ENCODE peak calls at places on chromosomes 7 and 10, in ten cellular contexts. J, H, L, K, C, Z, N, B, Q and U are unnamed samples.

GRCh38 chr10:86261933-86262665 is 104.5 kb downstream of the GRID1 start:
- DNase-seq in J (peak; percentile 35), H (no peak), L (peak; percentile 25), K (no peak), C (peak; percentile 14), Z (peak; percentile 17), N (no peak), B (peak; percentile 23), Q (peak; percentile 48), U (no peak)

GRCh38 chr10:13271552-13272163 is 28.2 kb downstream of the PHYH start:
- DNase-seq in J (no peak), H (no peak), L (peak; percentile 35), K (no peak), C (peak; percentile 47), Z (peak; percentile 23), N (peak; percentile 34), B (no peak), Q (peak; percentile 38), U (peak; percentile 37)

GRCh38 chr7:116592445-116592844 is 67.6 kb downstream of the CAV1 start:
- DNase-seq in J (no peak), H (no peak), L (no peak), K (no peak), C (peak; percentile 78), Z (no peak), N (no peak), B (no peak), Q (no peak), U (peak; percentile 94)

GRCh38 chr10:48195803-48196202 is 78.7 kb downstream of the FRMPD2 start:
- DNase-seq in J (no peak), H (no peak), L (no peak), K (no peak), C (no peak), Z (no peak), N (no peak), B (no peak), Q (no peak), U (no peak)

GRCh38 chr7:146008293-146008692 is 108.3 kb upstream of the CNTNAP2 start:
- DNase-seq in J (no peak), H (no peak), L (no peak), K (no peak), C (no peak), Z (no peak), N (no peak), B (no peak), Q (no peak), U (no peak)

GRCh38 chr7:110090113-110090820 is 1000.7 kb upstream of the LRRN3 start:
- DNase-seq in J (no peak), H (peak; percentile 43), L (no peak), K (peak; percentile 41), C (peak; percentile 34), Z (no peak), N (no peak), B (no peak), Q (no peak), U (peak; percentile 34)

GRCh38 chr7:2383543-2384274 is 19.7 kb upstream of the CHST12 start:
- DNase-seq in J (no peak), H (no peak), L (no peak), K (no peak), C (no peak), Z (no peak), N (no peak), B (no peak), Q (no peak), U (no peak)

GRCh38 chr7:108467391-108467790 is 11.2 kb upstream of the NRCAM start:
- DNase-seq in J (no peak), H (no peak), L (no peak), K (no peak), C (no peak), Z (no peak), N (no peak), B (no peak), Q (no peak), U (no peak)

GRCh38 chr10:12587408-12587807 is 238.1 kb downstream of the CAMK1D start:
- DNase-seq in J (no peak), H (no peak), L (no peak), K (no peak), C (no peak), Z (no peak), N (no peak), B (no peak), Q (no peak), U (no peak)

GRCh38 chr10:11699546-11700097 is 42.6 kb upstream of the ECHDC3 start:
- DNase-seq in J (no peak), H (no peak), L (no peak), K (no peak), C (no peak), Z (no peak), N (no peak), B (no peak), Q (no peak), U (no peak)

GRCh38 chr7:101174322-101174854 is 5.7 kb downstream of the NAT16 start:
- DNase-seq in J (no peak), H (no peak), L (no peak), K (no peak), C (no peak), Z (no peak), N (no peak), B (no peak), Q (no peak), U (no peak)

GRCh38 chr10:44238212-44238611 is 146.7 kb downstream of the CXCL12 start:
- DNase-seq in J (no peak), H (no peak), L (no peak), K (no peak), C (no peak), Z (no peak), N (no peak), B (no peak), Q (no peak), U (no peak)

GRCh38 chr7:74343281-74344127 is 54.3 kb downstream of the CLIP2 start:
- DNase-seq in J (no peak), H (peak; percentile 66), L (no peak), K (peak; percentile 77), C (peak; percentile 48), Z (no peak), N (no peak), B (no peak), Q (peak; percentile 18), U (peak; percentile 55)

GRCh38 chr7:69683002-69683401 is 84.7 kb downstream of the AUTS2 start:
- DNase-seq in J (no peak), H (no peak), L (peak; percentile 15), K (no peak), C (no peak), Z (no peak), N (no peak), B (no peak), Q (no peak), U (no peak)

GRCh38 chr10:2575460-2575859 is 491.9 kb upstream of the PFKP start:
- DNase-seq in J (no peak), H (no peak), L (peak; percentile 6), K (no peak), C (no peak), Z (no peak), N (no peak), B (no peak), Q (no peak), U (no peak)

GRCh38 chr7:70271617-70272081 is 673.4 kb downstream of the AUTS2 start:
- DNase-seq in J (no peak), H (no peak), L (no peak), K (no peak), C (no peak), Z (no peak), N (no peak), B (no peak), Q (no peak), U (no peak)

GRCh38 chr7:112449902-112450806 is at the start of gene IFRD1:
- DNase-seq in J (peak; percentile 99), H (peak; percentile 99), L (peak; percentile 99), K (peak; percentile 98), C (peak; percentile 99), Z (peak; percentile 100), N (peak; percentile 95), B (peak; percentile 99), Q (peak; percentile 99), U (peak; percentile 99)

GRCh38 chr10:48257407-48257961 is 17.0 kb downstream of the FRMPD2 start:
- DNase-seq in J (no peak), H (no peak), L (no peak), K (no peak), C (no peak), Z (no peak), N (no peak), B (no peak), Q (no peak), U (no peak)

GRCh38 chr10:77010430-77010829 is 627.2 kb downstream of the KCNMA1 start:
- DNase-seq in J (no peak), H (no peak), L (no peak), K (no peak), C (no peak), Z (no peak), N (no peak), B (no peak), Q (no peak), U (no peak)

GRCh38 chr7:84913731-84914130 is 273.1 kb downstream of the SEMA3D start:
- DNase-seq in J (no peak), H (peak; percentile 43), L (no peak), K (peak; percentile 38), C (no peak), Z (no peak), N (no peak), B (no peak), Q (no peak), U (no peak)

GRCh38 chr10:22550732-22551131 is 163.6 kb downstream of the PIP4K2A start:
- DNase-seq in J (peak; percentile 63), H (peak; percentile 52), L (peak; percentile 51), K (peak; percentile 28), C (peak; percentile 73), Z (peak; percentile 21), N (peak; percentile 64), B (no peak), Q (peak; percentile 45), U (peak; percentile 54)

GRCh38 chr7:44265733-44266132 is 59.7 kb downstream of the CAMK2B start:
- DNase-seq in J (no peak), H (no peak), L (no peak), K (no peak), C (no peak), Z (no peak), N (no peak), B (no peak), Q (no peak), U (no peak)

GRCh38 chr10:104327745-104328635 is 10.3 kb downstream of the ITPRIP start:
- DNase-seq in J (no peak), H (peak; percentile 82), L (no peak), K (peak; percentile 86), C (peak; percentile 74), Z (no peak), N (no peak), B (no peak), Q (no peak), U (peak; percentile 88)

GRCh38 chr10:78458983-78459638 is 425.4 kb downstream of the RPS24 start:
- DNase-seq in J (no peak), H (peak; percentile 58), L (no peak), K (peak; percentile 61), C (peak; percentile 88), Z (no peak), N (no peak), B (no peak), Q (no peak), U (peak; percentile 96)

GRCh38 chr10:130364631-130365030 is 228.4 kb downstream of the GLRX3 start:
- DNase-seq in J (no peak), H (no peak), L (no peak), K (no peak), C (no peak), Z (no peak), N (no peak), B (no peak), Q (no peak), U (no peak)

GRCh38 chr7:52648903-52649302 is 386.5 kb upstream of the POM121L12 start:
- DNase-seq in J (no peak), H (no peak), L (no peak), K (no peak), C (no peak), Z (no peak), N (no peak), B (no peak), Q (no peak), U (no peak)

GRCh38 chr7:114086906-114087651 is 168.3 kb upstream of the PPP1R3A start:
- DNase-seq in J (no peak), H (peak; percentile 57), L (no peak), K (no peak), C (peak; percentile 42), Z (no peak), N (no peak), B (peak; percentile 67), Q (no peak), U (no peak)

GRCh38 chr7:5211730-5212482 is 21.9 kb downstream of the WIPI2 start:
- DNase-seq in J (no peak), H (no peak), L (no peak), K (no peak), C (no peak), Z (no peak), N (no peak), B (no peak), Q (no peak), U (no peak)